ENCODE peak calls at places on chromosomes 11 and 22, in five cellular contexts. Z is stimulated activated naive CD4-positive, alpha-beta T cell; X is cardiac muscle cell; C is NCI-H1417; L is naive thymus-derived CD8-positive, alpha-beta T cell. E is an unnamed sample.

GRCh38 chr22:36384766-36385400 is 2.9 kb downstream of the MYH9 start:
- DNase-seq in Z (peak), L (no peak), C (peak), X (no peak), E (peak)

GRCh38 chr11:129917231-129917630 is 21.9 kb upstream of the NFRKB start:
- DNase-seq in X (no peak), C (no peak), Z (no peak), L (no peak), E (no peak)

GRCh38 chr11:31582697-31583096 is 73.1 kb downstream of the ELP4 start:
- DNase-seq in Z (no peak), X (no peak), L (no peak), C (no peak), E (no peak)

GRCh38 chr11:126561327-126561893 is 205.9 kb downstream of the ST3GAL4 start:
- DNase-seq in L (no peak), X (peak), Z (no peak), C (peak), E (no peak)

GRCh38 chr11:77086521-77087472 is 15.8 kb upstream of the OMP start:
- DNase-seq in X (no peak), Z (no peak), L (no peak), C (peak), E (no peak)

GRCh38 chr11:100918551-100919500 is 210.8 kb downstream of the PGR start:
- DNase-seq in X (no peak), L (no peak), C (peak), Z (no peak), E (no peak)

GRCh38 chr11:96761451-96761850 is 371.6 kb downstream of the JRKL start:
- DNase-seq in Z (no peak), C (no peak), L (no peak), X (no peak), E (no peak)

GRCh38 chr11:78828582-78829520 is 254.2 kb upstream of the NARS2 start:
- DNase-seq in Z (no peak), C (no peak), X (no peak), L (no peak), E (no peak)

GRCh38 chr11:62430350-62430749 is 11.5 kb downstream of the SCGB1A1 start:
- DNase-seq in C (no peak), L (no peak), X (no peak), Z (no peak), E (no peak)

GRCh38 chr11:100637706-100638105 is 49.4 kb upstream of the ARHGAP42 start:
- DNase-seq in L (no peak), Z (no peak), C (no peak), X (no peak), E (no peak)

GRCh38 chr11:117701781-117702180 is 95.2 kb downstream of the DSCAML1 start:
- DNase-seq in Z (no peak), C (peak), X (no peak), L (no peak), E (no peak)

GRCh38 chr11:9047986-9048522 is 43.3 kb downstream of the SCUBE2 start:
- DNase-seq in Z (no peak), L (no peak), C (peak), X (peak), E (no peak)

GRCh38 chr11:62602141-62603071 is 741 bp upstream of the MTA2 start:
- DNase-seq in L (no peak), X (peak), Z (no peak), C (peak), E (no peak)

GRCh38 chr11:113806403-113806802 is 26.8 kb downstream of the CLDN25 start:
- DNase-seq in C (peak), X (peak), L (no peak), Z (no peak), E (no peak)